ENCODE peak calls at places on chromosomes 16 and 17, in ten cellular contexts. One of them, this sample, is unnamed.

GRCh38 chr16:75333770-75334169 is 82.3 kb upstream of the BCAR1 start:
- DNase-seq in posterior vena cava: no peak
- DNase-seq in MCF 10A: no peak
- DNase-seq in type B pancreatic cell: no peak
- DNase-seq in LNCaP clone FGC: no peak
- DNase-seq in T-helper 9 cell: no peak
- DNase-seq in A549: no peak
- DNase-seq in NCI-H1105: no peak
- DNase-seq in 8988T: no peak
- DNase-seq in left kidney: no peak
- DNase-seq in this sample: no peak

GRCh38 chr16:73432794-73433455 is 385.0 kb upstream of the ZFHX3 start:
- DNase-seq in posterior vena cava: no peak
- DNase-seq in MCF 10A: no peak
- DNase-seq in type B pancreatic cell: no peak
- DNase-seq in LNCaP clone FGC: no peak
- DNase-seq in T-helper 9 cell: no peak
- DNase-seq in A549: no peak
- DNase-seq in NCI-H1105: no peak
- DNase-seq in 8988T: no peak
- DNase-seq in left kidney: peak
- DNase-seq in this sample: no peak

GRCh38 chr16:4324871-4325740 is 9.2 kb downstream of the GLIS2 start:
- DNase-seq in posterior vena cava: no peak
- DNase-seq in MCF 10A: no peak
- DNase-seq in type B pancreatic cell: no peak
- DNase-seq in LNCaP clone FGC: no peak
- DNase-seq in T-helper 9 cell: no peak
- DNase-seq in A549: no peak
- DNase-seq in NCI-H1105: no peak
- DNase-seq in 8988T: no peak
- DNase-seq in left kidney: no peak
- DNase-seq in this sample: no peak

GRCh38 chr17:45018514-45019176 is 32.8 kb downstream of the DCAKD start:
- DNase-seq in posterior vena cava: no peak
- DNase-seq in MCF 10A: no peak
- DNase-seq in type B pancreatic cell: no peak
- DNase-seq in LNCaP clone FGC: no peak
- DNase-seq in T-helper 9 cell: no peak
- DNase-seq in A549: no peak
- DNase-seq in NCI-H1105: peak
- DNase-seq in 8988T: no peak
- DNase-seq in left kidney: peak
- DNase-seq in this sample: no peak

GRCh38 chr17:82492647-82493516 is 26.6 kb upstream of the FOXK2 start:
- DNase-seq in posterior vena cava: no peak
- DNase-seq in MCF 10A: peak
- DNase-seq in type B pancreatic cell: no peak
- DNase-seq in LNCaP clone FGC: no peak
- DNase-seq in T-helper 9 cell: no peak
- DNase-seq in A549: peak
- DNase-seq in NCI-H1105: no peak
- DNase-seq in 8988T: no peak
- DNase-seq in left kidney: no peak
- DNase-seq in this sample: no peak

GRCh38 chr16:85853641-85854545 is 45.1 kb upstream of the IRF8 start:
- DNase-seq in posterior vena cava: no peak
- DNase-seq in MCF 10A: no peak
- DNase-seq in type B pancreatic cell: peak
- DNase-seq in LNCaP clone FGC: no peak
- DNase-seq in T-helper 9 cell: no peak
- DNase-seq in A549: no peak
- DNase-seq in NCI-H1105: no peak
- DNase-seq in 8988T: no peak
- DNase-seq in left kidney: no peak
- DNase-seq in this sample: no peak

GRCh38 chr16:88970539-88971065 is 6.4 kb downstream of the CBFA2T3 start:
- DNase-seq in posterior vena cava: no peak
- DNase-seq in MCF 10A: no peak
- DNase-seq in type B pancreatic cell: no peak
- DNase-seq in LNCaP clone FGC: no peak
- DNase-seq in T-helper 9 cell: no peak
- DNase-seq in A549: no peak
- DNase-seq in NCI-H1105: no peak
- DNase-seq in 8988T: no peak
- DNase-seq in left kidney: no peak
- DNase-seq in this sample: no peak

GRCh38 chr17:77501101-77501566 is 360.4 kb downstream of the SEC14L1 start:
- DNase-seq in posterior vena cava: peak
- DNase-seq in MCF 10A: no peak
- DNase-seq in type B pancreatic cell: no peak
- DNase-seq in LNCaP clone FGC: no peak
- DNase-seq in T-helper 9 cell: no peak
- DNase-seq in A549: peak
- DNase-seq in NCI-H1105: no peak
- DNase-seq in 8988T: peak
- DNase-seq in left kidney: no peak
- DNase-seq in this sample: no peak

GRCh38 chr16:62967606-62968005 is 931.4 kb upstream of the CDH8 start:
- DNase-seq in posterior vena cava: no peak
- DNase-seq in MCF 10A: peak
- DNase-seq in type B pancreatic cell: no peak
- DNase-seq in LNCaP clone FGC: no peak
- DNase-seq in T-helper 9 cell: no peak
- DNase-seq in A549: no peak
- DNase-seq in NCI-H1105: no peak
- DNase-seq in 8988T: no peak
- DNase-seq in left kidney: no peak
- DNase-seq in this sample: no peak

GRCh38 chr17:50147841-50148225 is 2.6 kb downstream of the PPP1R9B start:
- DNase-seq in posterior vena cava: no peak
- DNase-seq in MCF 10A: no peak
- DNase-seq in type B pancreatic cell: no peak
- DNase-seq in LNCaP clone FGC: no peak
- DNase-seq in T-helper 9 cell: no peak
- DNase-seq in A549: no peak
- DNase-seq in NCI-H1105: no peak
- DNase-seq in 8988T: no peak
- DNase-seq in left kidney: peak
- DNase-seq in this sample: no peak

GRCh38 chr17:79997004-79997673 is 38.5 kb downstream of the TBC1D16 start:
- DNase-seq in posterior vena cava: no peak
- DNase-seq in MCF 10A: no peak
- DNase-seq in type B pancreatic cell: no peak
- DNase-seq in LNCaP clone FGC: no peak
- DNase-seq in T-helper 9 cell: peak
- DNase-seq in A549: no peak
- DNase-seq in NCI-H1105: no peak
- DNase-seq in 8988T: no peak
- DNase-seq in left kidney: no peak
- DNase-seq in this sample: peak

GRCh38 chr16:35431829-35432663 is 1972.6 kb downstream of the TP53TG3F start:
- DNase-seq in posterior vena cava: no peak
- DNase-seq in MCF 10A: peak
- DNase-seq in type B pancreatic cell: no peak
- DNase-seq in LNCaP clone FGC: no peak
- DNase-seq in T-helper 9 cell: no peak
- DNase-seq in A549: no peak
- DNase-seq in NCI-H1105: no peak
- DNase-seq in 8988T: no peak
- DNase-seq in left kidney: no peak
- DNase-seq in this sample: no peak

GRCh38 chr16:3492356-3492755 is 2.9 kb downstream of the C16orf90 start:
- DNase-seq in posterior vena cava: peak
- DNase-seq in MCF 10A: no peak
- DNase-seq in type B pancreatic cell: no peak
- DNase-seq in LNCaP clone FGC: no peak
- DNase-seq in T-helper 9 cell: no peak
- DNase-seq in A549: no peak
- DNase-seq in NCI-H1105: no peak
- DNase-seq in 8988T: no peak
- DNase-seq in left kidney: no peak
- DNase-seq in this sample: no peak

GRCh38 chr17:81394831-81395599 is at the start of gene BAHCC1:
- DNase-seq in posterior vena cava: peak
- DNase-seq in MCF 10A: peak
- DNase-seq in type B pancreatic cell: peak
- DNase-seq in LNCaP clone FGC: peak
- DNase-seq in T-helper 9 cell: peak
- DNase-seq in A549: peak
- DNase-seq in NCI-H1105: peak
- DNase-seq in 8988T: peak
- DNase-seq in left kidney: peak
- DNase-seq in this sample: peak

GRCh38 chr17:17636456-17636855 is 44.8 kb upstream of the RAI1 start:
- DNase-seq in posterior vena cava: no peak
- DNase-seq in MCF 10A: no peak
- DNase-seq in type B pancreatic cell: no peak
- DNase-seq in LNCaP clone FGC: no peak
- DNase-seq in T-helper 9 cell: no peak
- DNase-seq in A549: no peak
- DNase-seq in NCI-H1105: no peak
- DNase-seq in 8988T: no peak
- DNase-seq in left kidney: no peak
- DNase-seq in this sample: no peak

GRCh38 chr16:89448656-89449055 is 41.7 kb downstream of the ANKRD11 start:
- DNase-seq in posterior vena cava: no peak
- DNase-seq in MCF 10A: no peak
- DNase-seq in type B pancreatic cell: no peak
- DNase-seq in LNCaP clone FGC: no peak
- DNase-seq in T-helper 9 cell: no peak
- DNase-seq in A549: no peak
- DNase-seq in NCI-H1105: no peak
- DNase-seq in 8988T: no peak
- DNase-seq in left kidney: no peak
- DNase-seq in this sample: no peak

GRCh38 chr17:29677139-29677834 is 54.6 kb upstream of the CORO6 start:
- DNase-seq in posterior vena cava: no peak
- DNase-seq in MCF 10A: no peak
- DNase-seq in type B pancreatic cell: no peak
- DNase-seq in LNCaP clone FGC: no peak
- DNase-seq in T-helper 9 cell: no peak
- DNase-seq in A549: no peak
- DNase-seq in NCI-H1105: no peak
- DNase-seq in 8988T: no peak
- DNase-seq in left kidney: no peak
- DNase-seq in this sample: no peak

GRCh38 chr17:34285304-34285792 is at the start of gene CCL11:
- DNase-seq in posterior vena cava: no peak
- DNase-seq in MCF 10A: no peak
- DNase-seq in type B pancreatic cell: no peak
- DNase-seq in LNCaP clone FGC: no peak
- DNase-seq in T-helper 9 cell: no peak
- DNase-seq in A549: no peak
- DNase-seq in NCI-H1105: no peak
- DNase-seq in 8988T: no peak
- DNase-seq in left kidney: peak
- DNase-seq in this sample: no peak

GRCh38 chr17:72977768-72978417 is 114.6 kb downstream of the SLC39A11 start:
- DNase-seq in posterior vena cava: no peak
- DNase-seq in MCF 10A: peak
- DNase-seq in type B pancreatic cell: no peak
- DNase-seq in LNCaP clone FGC: no peak
- DNase-seq in T-helper 9 cell: no peak
- DNase-seq in A549: no peak
- DNase-seq in NCI-H1105: no peak
- DNase-seq in 8988T: no peak
- DNase-seq in left kidney: no peak
- DNase-seq in this sample: no peak

GRCh38 chr17:65797809-65798208 is 236.4 kb upstream of the AXIN2 start:
- DNase-seq in posterior vena cava: no peak
- DNase-seq in MCF 10A: peak
- DNase-seq in type B pancreatic cell: no peak
- DNase-seq in LNCaP clone FGC: no peak
- DNase-seq in T-helper 9 cell: peak
- DNase-seq in A549: no peak
- DNase-seq in NCI-H1105: no peak
- DNase-seq in 8988T: no peak
- DNase-seq in left kidney: peak
- DNase-seq in this sample: no peak

GRCh38 chr16:58186176-58186944 is 11.5 kb downstream of the CSNK2A2 start:
- DNase-seq in posterior vena cava: no peak
- DNase-seq in MCF 10A: no peak
- DNase-seq in type B pancreatic cell: no peak
- DNase-seq in LNCaP clone FGC: no peak
- DNase-seq in T-helper 9 cell: no peak
- DNase-seq in A549: no peak
- DNase-seq in NCI-H1105: no peak
- DNase-seq in 8988T: no peak
- DNase-seq in left kidney: no peak
- DNase-seq in this sample: no peak

GRCh38 chr17:6473128-6473767 is 29.0 kb downstream of the PIMREG start:
- DNase-seq in posterior vena cava: peak
- DNase-seq in MCF 10A: peak
- DNase-seq in type B pancreatic cell: peak
- DNase-seq in LNCaP clone FGC: peak
- DNase-seq in T-helper 9 cell: peak
- DNase-seq in A549: peak
- DNase-seq in NCI-H1105: peak
- DNase-seq in 8988T: peak
- DNase-seq in left kidney: peak
- DNase-seq in this sample: peak

GRCh38 chr17:72697602-72698146 is 394.8 kb downstream of the SLC39A11 start:
- DNase-seq in posterior vena cava: peak
- DNase-seq in MCF 10A: no peak
- DNase-seq in type B pancreatic cell: no peak
- DNase-seq in LNCaP clone FGC: no peak
- DNase-seq in T-helper 9 cell: no peak
- DNase-seq in A549: no peak
- DNase-seq in NCI-H1105: no peak
- DNase-seq in 8988T: no peak
- DNase-seq in left kidney: no peak
- DNase-seq in this sample: no peak

GRCh38 chr17:61284746-61285145 is 114.9 kb upstream of the TBX2 start:
- DNase-seq in posterior vena cava: no peak
- DNase-seq in MCF 10A: no peak
- DNase-seq in type B pancreatic cell: no peak
- DNase-seq in LNCaP clone FGC: no peak
- DNase-seq in T-helper 9 cell: no peak
- DNase-seq in A549: no peak
- DNase-seq in NCI-H1105: no peak
- DNase-seq in 8988T: no peak
- DNase-seq in left kidney: no peak
- DNase-seq in this sample: no peak

GRCh38 chr16:74939688-74940087 is 45.2 kb downstream of the WDR59 start:
- DNase-seq in posterior vena cava: no peak
- DNase-seq in MCF 10A: no peak
- DNase-seq in type B pancreatic cell: no peak
- DNase-seq in LNCaP clone FGC: no peak
- DNase-seq in T-helper 9 cell: no peak
- DNase-seq in A549: no peak
- DNase-seq in NCI-H1105: no peak
- DNase-seq in 8988T: no peak
- DNase-seq in left kidney: no peak
- DNase-seq in this sample: no peak

GRCh38 chr16:19132898-19133297 is 19.1 kb downstream of the ITPRIPL2 start:
- DNase-seq in posterior vena cava: no peak
- DNase-seq in MCF 10A: no peak
- DNase-seq in type B pancreatic cell: no peak
- DNase-seq in LNCaP clone FGC: no peak
- DNase-seq in T-helper 9 cell: no peak
- DNase-seq in A549: no peak
- DNase-seq in NCI-H1105: no peak
- DNase-seq in 8988T: no peak
- DNase-seq in left kidney: no peak
- DNase-seq in this sample: no peak

GRCh38 chr17:35543856-35544255 is 6.4 kb upstream of the SLFN12L start:
- DNase-seq in posterior vena cava: no peak
- DNase-seq in MCF 10A: no peak
- DNase-seq in type B pancreatic cell: no peak
- DNase-seq in LNCaP clone FGC: no peak
- DNase-seq in T-helper 9 cell: no peak
- DNase-seq in A549: no peak
- DNase-seq in NCI-H1105: no peak
- DNase-seq in 8988T: no peak
- DNase-seq in left kidney: no peak
- DNase-seq in this sample: no peak

GRCh38 chr16:79253100-79253631 is 347.4 kb downstream of the MAF start:
- DNase-seq in posterior vena cava: no peak
- DNase-seq in MCF 10A: no peak
- DNase-seq in type B pancreatic cell: no peak
- DNase-seq in LNCaP clone FGC: no peak
- DNase-seq in T-helper 9 cell: no peak
- DNase-seq in A549: no peak
- DNase-seq in NCI-H1105: no peak
- DNase-seq in 8988T: no peak
- DNase-seq in left kidney: no peak
- DNase-seq in this sample: no peak

This sample was measured in activated effector memory CD4-positive, alpha-beta T cell treated with Interleukin-2 at 50 U/mL for 16 hours.